ENCODE peak calls at places on chromosomes 1 and 21, in nine cellular contexts. T is GM18507; Q is HT1080; N is activated T-cell treated with anti-CD3 and anti-CD28 coated beads for 1 hour; Y is mucosa of gallbladder; H is stimulated activated CD4-positive, alpha-beta T cell treated with anti-CD3 and anti-CD28 coated beads, Interleukin-4, amount 100 ng/mL, for 48 hours; U is sciatic nerve; E is cardiac muscle cell; O is SW480. R is an unnamed sample.

GRCh38 chr1:32742132-32742947 is 39.8 kb upstream of the SYNC start:
- DNase-seq in N (no peak), E (no peak), U (peak), O (no peak), Y (no peak), H (no peak), T (no peak), Q (no peak), R (peak)

GRCh38 chr1:187689137-187689536 is 860.4 kb downstream of the PLA2G4A start:
- DNase-seq in U (no peak), O (no peak), E (no peak), T (no peak), N (no peak), H (no peak), Y (peak), Q (peak), R (no peak)

GRCh38 chr21:45637883-45638282 is 5.6 kb upstream of the PCBP3 start:
- DNase-seq in Y (no peak), O (peak), T (no peak), H (no peak), N (no peak), Q (no peak), E (no peak), U (no peak), R (no peak)

GRCh38 chr1:203569490-203570318 is 56.9 kb upstream of the ATP2B4 start:
- DNase-seq in Y (no peak), O (no peak), H (no peak), U (no peak), Q (peak), T (no peak), N (no peak), E (no peak), R (no peak)

GRCh38 chr1:104648269-104648691 is 898.6 kb downstream of the AMY1C start:
- DNase-seq in U (no peak), Q (peak), T (peak), E (peak), Y (no peak), O (peak), N (no peak), H (no peak), R (no peak)

GRCh38 chr1:103107696-103108524 is at the start of gene COL11A1:
- DNase-seq in T (no peak), U (no peak), N (no peak), Q (no peak), O (no peak), E (peak), H (no peak), Y (no peak), R (no peak)

GRCh38 chr1:160221089-160221488 is 15.9 kb downstream of the PEA15 start:
- DNase-seq in N (no peak), T (no peak), Q (no peak), E (no peak), H (no peak), Y (no peak), U (no peak), O (no peak), R (no peak)

GRCh38 chr1:245051349-245052221 is 103.2 kb upstream of the KIF26B start:
- DNase-seq in T (no peak), U (no peak), O (no peak), N (no peak), H (no peak), Q (no peak), E (peak), Y (peak), R (peak)